ENCODE peak calls at places on chromosomes 2 and 18, in nine cellular contexts. P is endodermal cell, A is stomach, H is IMR-90, I is mammary epithelial cell, G is esophagus squamous epithelium, X is sigmoid colon, Y is BE2C, C is vagina. D is an unnamed sample.

GRCh38 chr18:50805732-50806131 is 14.1 kb downstream of the MRO start:
- DNase-seq in P (no peak), A (no peak), H (no peak), I (peak; percentile 42), G (no peak), X (no peak), Y (no peak), C (no peak), D (no peak)

GRCh38 chr18:40179647-40180175 is 1775.3 kb upstream of the PIK3C3 start:
- DNase-seq in P (peak; percentile 46), A (no peak), H (peak; percentile 0), I (no peak), G (no peak), X (no peak), Y (no peak), C (no peak), D (no peak)

GRCh38 chr18:68436485-68436884 is 278.4 kb downstream of the TMX3 start:
- DNase-seq in P (no peak), A (no peak), H (peak; percentile 61), I (peak; percentile 66), G (no peak), X (no peak), Y (no peak), C (no peak), D (no peak)

GRCh38 chr2:72083751-72084583 is 63.7 kb downstream of the CYP26B1 start:
- DNase-seq in P (no peak), A (no peak), H (no peak), I (peak; percentile 8), G (no peak), X (no peak), Y (no peak), C (no peak), D (no peak)

GRCh38 chr2:237421542-237422047 is 7.6 kb upstream of the COL6A3 start:
- DNase-seq in P (peak; percentile 95), A (peak; percentile 81), H (peak; percentile 90), I (peak; percentile 59), G (no peak), X (peak; percentile 94), Y (peak; percentile 79), C (peak; percentile 91), D (peak; percentile 88)

GRCh38 chr2:88082781-88083180 is 15.2 kb downstream of the SMYD1 start:
- DNase-seq in P (no peak), A (no peak), H (no peak), I (peak; percentile 8), G (no peak), X (no peak), Y (no peak), C (no peak), D (no peak)

GRCh38 chr18:75276813-75277628 is 66.4 kb downstream of the TSHZ1 start:
- DNase-seq in P (no peak), A (no peak), H (peak; percentile 73), I (no peak), G (no peak), X (no peak), Y (no peak), C (no peak), D (no peak)

GRCh38 chr2:234257859-234258561 is 207.5 kb downstream of the SPP2 start:
- DNase-seq in P (peak; percentile 89), A (peak; percentile 46), H (peak; percentile 99), I (peak; percentile 99), G (no peak), X (no peak), Y (peak; percentile 77), C (no peak), D (no peak)

GRCh38 chr2:46747297-46747818 is 168.2 kb downstream of the MCFD2 start:
- DNase-seq in P (no peak), A (no peak), H (peak; percentile 33), I (peak; percentile 48), G (no peak), X (no peak), Y (no peak), C (no peak), D (no peak)

GRCh38 chr2:29165362-29166236 is 50.4 kb downstream of the CLIP4 start:
- DNase-seq in P (no peak), A (no peak), H (peak; percentile 93), I (peak; percentile 50), G (no peak), X (no peak), Y (peak; percentile 18), C (no peak), D (no peak)

GRCh38 chr18:44586782-44587524 is 93.7 kb upstream of the SETBP1 start:
- DNase-seq in P (no peak), A (no peak), H (no peak), I (no peak), G (no peak), X (peak; percentile 77), Y (no peak), C (no peak), D (no peak)

GRCh38 chr2:106020821-106021316 is 173.2 kb downstream of the UXS1 start:
- DNase-seq in P (no peak), A (no peak), H (no peak), I (no peak), G (no peak), X (no peak), Y (no peak), C (no peak), D (no peak)

GRCh38 chr2:38386377-38386776 is 9.3 kb upstream of the ATL2 start:
- DNase-seq in P (no peak), A (no peak), H (no peak), I (peak; percentile 70), G (no peak), X (no peak), Y (no peak), C (no peak), D (no peak)

GRCh38 chr18:78814321-78814720 is 165.3 kb upstream of the SALL3 start:
- DNase-seq in P (no peak), A (no peak), H (no peak), I (no peak), G (no peak), X (no peak), Y (no peak), C (no peak), D (no peak)

GRCh38 chr18:68447286-68447685 is 267.6 kb downstream of the TMX3 start:
- DNase-seq in P (no peak), A (no peak), H (peak; percentile 54), I (peak; percentile 34), G (no peak), X (no peak), Y (no peak), C (no peak), D (no peak)

GRCh38 chr18:80159713-80160636 is 50.9 kb downstream of the ADNP2 start:
- DNase-seq in P (peak; percentile 72), A (no peak), H (no peak), I (no peak), G (no peak), X (no peak), Y (no peak), C (peak; percentile 56), D (peak; percentile 76)

GRCh38 chr2:68320118-68320641 is 431 bp upstream of the CNRIP1 start:
- DNase-seq in P (peak; percentile 86), A (no peak), H (no peak), I (peak; percentile 32), G (no peak), X (peak; percentile 73), Y (peak; percentile 8), C (no peak), D (no peak)

GRCh38 chr2:226891780-226892590 is 56.1 kb downstream of the RHBDD1 start:
- DNase-seq in P (no peak), A (no peak), H (peak; percentile 92), I (peak; percentile 35), G (no peak), X (no peak), Y (no peak), C (no peak), D (no peak)

DNA sequence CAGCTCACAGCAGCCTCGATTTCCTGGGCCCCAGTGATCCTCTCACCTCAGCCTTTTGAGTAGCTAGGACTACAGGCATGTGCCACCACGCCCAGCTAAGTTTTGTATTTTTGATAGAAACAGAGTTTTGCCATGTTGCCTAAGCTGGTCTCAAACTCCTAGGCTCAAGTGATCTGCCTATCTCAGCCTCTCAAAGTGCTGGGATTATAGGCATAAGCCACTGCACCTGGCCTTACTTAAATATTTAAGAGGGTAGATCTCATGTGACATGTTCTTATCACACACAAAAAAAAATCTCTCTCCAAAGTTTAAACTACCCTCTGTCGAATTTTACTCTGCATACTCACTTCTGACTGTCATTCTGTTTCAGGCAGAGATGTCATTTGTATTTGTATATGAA is 75.4 kb upstream of the CHRNA1 start:
- DNase-seq in P (no peak), A (no peak), H (no peak), I (no peak), G (no peak), X (no peak), Y (no peak), C (no peak), D (no peak)
- H3K4me1 ChIP-seq in P (no peaks in the 10 kb centered on the region), A (no peaks in the 10 kb centered on the region), H (peaks cover 22% of the 10 kb centered on the region), I (peaks cover 26% of the 10 kb centered on the region), G (no peaks in the 10 kb centered on the region), X (no peaks in the 10 kb centered on the region), Y (peaks cover 4% of the 10 kb centered on the region), C (no peaks in the 10 kb centered on the region), D (no peaks in the 10 kb centered on the region)

GRCh38 chr18:26804474-26804873 is 61.0 kb downstream of the AQP4 start:
- DNase-seq in P (peak; percentile 75), A (peak; percentile 32), H (no peak), I (no peak), G (no peak), X (no peak), Y (no peak), C (no peak), D (no peak)
- TF ChIP-seq CTCF in P (peak; percentile 81), A (no peak), H (no peak), I (no peak), G (no peak), X (no peak), Y (peak; percentile 28), C (no peak), D (peak; percentile 37)

DNA sequence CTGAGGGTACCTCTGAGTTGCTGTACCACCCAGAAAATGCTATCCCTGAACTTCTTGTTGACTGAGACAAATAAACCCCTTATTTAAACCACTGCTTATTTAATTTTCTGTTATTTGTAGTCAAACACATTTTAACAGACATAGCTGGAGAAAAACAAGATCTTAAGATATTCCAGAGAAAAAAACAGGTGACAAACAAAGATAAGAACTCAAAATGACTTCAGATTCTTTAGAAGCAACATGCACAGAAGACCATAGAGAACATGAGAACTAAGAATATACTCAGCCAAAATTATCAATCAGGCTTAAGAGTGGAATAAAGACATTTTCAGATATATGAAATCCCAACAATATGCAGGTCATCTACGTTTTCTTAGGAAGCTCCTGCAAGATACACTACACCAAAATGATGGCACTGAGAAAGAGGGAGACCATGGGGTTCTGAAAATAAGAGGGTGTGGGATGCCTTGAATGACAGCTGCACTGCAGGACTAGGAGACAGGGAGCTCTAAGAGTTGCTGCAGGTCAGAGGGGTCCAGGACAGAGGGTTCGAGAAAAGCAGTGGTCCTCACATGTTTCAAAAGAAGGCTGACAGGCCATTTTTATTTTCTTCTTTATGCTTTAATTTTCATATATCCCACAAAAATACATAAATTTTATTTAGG is 38.4 kb downstream of the ADAM17 start:
- DNase-seq in P (no peak), A (no peak), H (no peak), I (no peak), G (no peak), X (no peak), Y (no peak), C (no peak), D (no peak)
- H3K36me3 ChIP-seq in P (peaks cover 84% of the 10 kb centered on the region), A (peaks cover 19% of the 10 kb centered on the region), H (peaks cover 41% of the 10 kb centered on the region), I (peaks cover 18% of the 10 kb centered on the region), G (peaks cover 100% of the 10 kb centered on the region), X (peaks cover 84% of the 10 kb centered on the region), Y (peaks cover 45% of the 10 kb centered on the region), C (no peaks in the 10 kb centered on the region), D (peaks cover 91% of the 10 kb centered on the region)

DNA sequence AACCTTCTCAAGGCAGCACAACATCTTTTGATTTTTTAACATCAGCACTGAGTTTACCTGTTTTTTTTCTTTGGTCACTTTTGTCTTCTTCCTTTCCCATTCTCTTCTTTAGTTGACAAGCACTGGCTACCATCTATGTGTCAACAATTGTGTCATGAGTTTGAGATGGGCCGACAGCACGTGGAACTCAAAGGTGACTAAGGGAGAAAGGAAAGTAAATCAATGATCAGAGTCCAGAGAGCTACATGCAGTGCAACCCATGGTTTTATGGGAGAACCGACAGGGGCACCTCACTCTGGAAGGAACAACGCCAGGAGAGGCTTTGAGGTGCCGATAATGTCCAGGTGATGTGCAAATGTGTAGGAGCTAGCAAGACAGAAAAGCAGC is 755.5 kb downstream of the RNF144A start:
- DNase-seq in P (no peak), A (no peak), H (no peak), I (no peak), G (no peak), X (no peak), Y (no peak), C (no peak), D (no peak)
- H3K4me1 ChIP-seq in P (no peaks in the 10 kb centered on the region), A (no peaks in the 10 kb centered on the region), H (no peaks in the 10 kb centered on the region), I (no peaks in the 10 kb centered on the region), G (no peaks in the 10 kb centered on the region), X (no peaks in the 10 kb centered on the region), Y (peaks cover 4% of the 10 kb centered on the region), C (no peaks in the 10 kb centered on the region), D (no peaks in the 10 kb centered on the region)

D was measured in upper lobe of right lung.